ENCODE peak calls at places on chromosomes 16 and 17, in seven cellular contexts. One of them, this sample, is unnamed.

GRCh38 chr17:21263351-21263750 is 10.1 kb upstream of the NATD1 start:
- DNase-seq in fibroblast of mammary gland: peak
- DNase-seq in hepatocyte: no peak
- DNase-seq in fibroblast of villous mesenchyme: peak
- DNase-seq in AG04450: no peak
- DNase-seq in omental fat pad: no peak
- DNase-seq in thyroid gland: no peak
- DNase-seq in this sample: no peak

GRCh38 chr16:51440096-51440495 is 289.0 kb upstream of the SALL1 start:
- DNase-seq in AG04450: no peak
- DNase-seq in fibroblast of villous mesenchyme: no peak
- DNase-seq in fibroblast of mammary gland: no peak
- DNase-seq in hepatocyte: no peak
- DNase-seq in thyroid gland: no peak
- DNase-seq in omental fat pad: no peak
- DNase-seq in this sample: no peak

GRCh38 chr16:81467815-81468214 is 23.2 kb downstream of the CMIP start:
- DNase-seq in fibroblast of villous mesenchyme: no peak
- DNase-seq in fibroblast of mammary gland: no peak
- DNase-seq in thyroid gland: no peak
- DNase-seq in omental fat pad: no peak
- DNase-seq in AG04450: no peak
- DNase-seq in hepatocyte: no peak
- DNase-seq in this sample: no peak

GRCh38 chr17:1147664-1148063 is 32.1 kb downstream of the ABR start:
- DNase-seq in fibroblast of mammary gland: peak
- DNase-seq in fibroblast of villous mesenchyme: peak
- DNase-seq in omental fat pad: no peak
- DNase-seq in AG04450: no peak
- DNase-seq in thyroid gland: peak
- DNase-seq in hepatocyte: peak
- DNase-seq in this sample: peak

GRCh38 chr17:3558603-3559269 is 1.1 kb upstream of the TRPV3 start:
- DNase-seq in thyroid gland: no peak
- DNase-seq in fibroblast of villous mesenchyme: peak
- DNase-seq in hepatocyte: no peak
- DNase-seq in fibroblast of mammary gland: peak
- DNase-seq in omental fat pad: no peak
- DNase-seq in AG04450: peak
- DNase-seq in this sample: no peak

GRCh38 chr17:71188811-71189492 is 931.9 kb upstream of the SOX9 start:
- DNase-seq in AG04450: peak
- DNase-seq in fibroblast of mammary gland: peak
- DNase-seq in omental fat pad: no peak
- DNase-seq in hepatocyte: no peak
- DNase-seq in thyroid gland: no peak
- DNase-seq in fibroblast of villous mesenchyme: peak
- DNase-seq in this sample: no peak

GRCh38 chr16:50298591-50299507 is 32.5 kb downstream of the ADCY7 start:
- DNase-seq in thyroid gland: peak
- DNase-seq in omental fat pad: no peak
- DNase-seq in hepatocyte: no peak
- DNase-seq in fibroblast of mammary gland: no peak
- DNase-seq in fibroblast of villous mesenchyme: no peak
- DNase-seq in AG04450: no peak
- DNase-seq in this sample: no peak

GRCh38 chr17:28727727-28728363 is 743 bp upstream of the NEK8 start:
- DNase-seq in fibroblast of mammary gland: no peak
- DNase-seq in fibroblast of villous mesenchyme: peak
- DNase-seq in AG04450: no peak
- DNase-seq in hepatocyte: peak
- DNase-seq in thyroid gland: peak
- DNase-seq in omental fat pad: peak
- DNase-seq in this sample: peak

GRCh38 chr16:58492066-58492465 is 7.9 kb upstream of the NDRG4 start:
- DNase-seq in hepatocyte: no peak
- DNase-seq in thyroid gland: no peak
- DNase-seq in omental fat pad: no peak
- DNase-seq in fibroblast of mammary gland: no peak
- DNase-seq in AG04450: no peak
- DNase-seq in fibroblast of villous mesenchyme: no peak
- DNase-seq in this sample: no peak

GRCh38 chr16:21708533-21709115 is 44.9 kb downstream of the OTOA start:
- DNase-seq in fibroblast of mammary gland: peak
- DNase-seq in omental fat pad: peak
- DNase-seq in fibroblast of villous mesenchyme: peak
- DNase-seq in AG04450: peak
- DNase-seq in thyroid gland: peak
- DNase-seq in hepatocyte: peak
- DNase-seq in this sample: peak

GRCh38 chr17:31579265-31579664 is 187.8 kb downstream of the RAB11FIP4 start:
- DNase-seq in fibroblast of villous mesenchyme: peak
- DNase-seq in omental fat pad: no peak
- DNase-seq in hepatocyte: no peak
- DNase-seq in fibroblast of mammary gland: peak
- DNase-seq in thyroid gland: peak
- DNase-seq in AG04450: no peak
- DNase-seq in this sample: no peak

DNA sequence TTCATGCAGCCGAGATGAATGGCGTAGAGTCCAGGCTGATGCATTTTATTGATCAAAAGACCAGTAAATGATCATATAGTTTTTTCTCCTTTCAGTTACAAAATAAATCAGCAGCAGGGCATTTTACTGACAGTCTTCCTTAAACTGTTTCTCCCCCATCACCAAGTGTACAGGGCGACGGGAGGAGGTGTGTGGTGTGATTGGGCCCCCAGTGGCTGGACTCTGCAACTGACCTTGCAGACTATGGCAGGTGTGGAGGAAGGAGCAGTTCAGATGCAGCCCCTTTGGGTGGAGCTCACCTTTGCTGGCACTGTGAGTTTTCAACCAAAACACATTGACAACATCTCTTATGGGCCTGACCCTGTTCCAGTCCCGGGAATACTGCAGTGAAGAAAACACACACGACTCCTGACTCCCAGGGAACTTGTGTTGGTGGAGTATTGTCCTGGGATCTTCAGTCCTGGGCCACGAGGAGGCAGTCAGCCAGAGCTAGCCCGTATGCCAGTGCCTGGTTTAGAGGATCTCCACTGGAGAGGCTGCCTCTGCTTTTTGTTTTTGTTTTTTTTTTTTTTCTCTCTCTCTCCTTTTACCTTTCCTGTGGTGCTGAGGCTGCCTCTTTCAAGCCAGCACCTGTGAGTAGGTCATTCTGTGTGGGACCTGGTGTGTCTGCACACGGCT is 29.8 kb downstream of the KIAA0513 start:
- DNase-seq in fibroblast of mammary gland: no peak
- DNase-seq in fibroblast of villous mesenchyme: no peak
- DNase-seq in AG04450: no peak
- DNase-seq in hepatocyte: peak
- DNase-seq in thyroid gland: peak
- DNase-seq in omental fat pad: no peak
- DNase-seq in this sample: no peak
- TF ChIP-seq CTCF in fibroblast of mammary gland: no peak
- TF ChIP-seq CTCF in fibroblast of villous mesenchyme: peak
- TF ChIP-seq CTCF in AG04450: peak
- TF ChIP-seq CTCF in hepatocyte: peak
- TF ChIP-seq CTCF in thyroid gland: no peak
- TF ChIP-seq CTCF in omental fat pad: no peak
- TF ChIP-seq CTCF in this sample: no peak

GRCh38 chr16:28090646-28091377 is 27.3 kb upstream of the GSG1L start:
- DNase-seq in fibroblast of mammary gland: peak
- DNase-seq in hepatocyte: no peak
- DNase-seq in thyroid gland: no peak
- DNase-seq in AG04450: no peak
- DNase-seq in omental fat pad: no peak
- DNase-seq in fibroblast of villous mesenchyme: no peak
- DNase-seq in this sample: no peak
- TF ChIP-seq CTCF in fibroblast of mammary gland: peak
- TF ChIP-seq CTCF in hepatocyte: no peak
- TF ChIP-seq CTCF in thyroid gland: no peak
- TF ChIP-seq CTCF in AG04450: peak
- TF ChIP-seq CTCF in omental fat pad: no peak
- TF ChIP-seq CTCF in fibroblast of villous mesenchyme: peak
- TF ChIP-seq CTCF in this sample: no peak

GRCh38 chr17:53628011-53628410 is 194.7 kb upstream of the KIF2B start:
- DNase-seq in omental fat pad: no peak
- DNase-seq in AG04450: no peak
- DNase-seq in fibroblast of mammary gland: peak
- DNase-seq in fibroblast of villous mesenchyme: no peak
- DNase-seq in hepatocyte: no peak
- DNase-seq in thyroid gland: no peak
- DNase-seq in this sample: no peak

GRCh38 chr17:53631486-53631885 is 191.2 kb upstream of the KIF2B start:
- DNase-seq in AG04450: no peak
- DNase-seq in omental fat pad: no peak
- DNase-seq in fibroblast of villous mesenchyme: no peak
- DNase-seq in hepatocyte: no peak
- DNase-seq in fibroblast of mammary gland: no peak
- DNase-seq in thyroid gland: no peak
- DNase-seq in this sample: no peak

GRCh38 chr17:53630115-53630514 is 192.6 kb upstream of the KIF2B start:
- DNase-seq in AG04450: no peak
- DNase-seq in omental fat pad: no peak
- DNase-seq in fibroblast of villous mesenchyme: no peak
- DNase-seq in fibroblast of mammary gland: no peak
- DNase-seq in hepatocyte: no peak
- DNase-seq in thyroid gland: no peak
- DNase-seq in this sample: no peak

GRCh38 chr17:53629188-53629587 is 193.5 kb upstream of the KIF2B start:
- DNase-seq in omental fat pad: no peak
- DNase-seq in hepatocyte: no peak
- DNase-seq in fibroblast of villous mesenchyme: no peak
- DNase-seq in AG04450: no peak
- DNase-seq in fibroblast of mammary gland: no peak
- DNase-seq in thyroid gland: no peak
- DNase-seq in this sample: no peak

GRCh38 chr17:53630638-53631037 is 192.1 kb upstream of the KIF2B start:
- DNase-seq in omental fat pad: no peak
- DNase-seq in hepatocyte: no peak
- DNase-seq in fibroblast of mammary gland: no peak
- DNase-seq in AG04450: no peak
- DNase-seq in fibroblast of villous mesenchyme: no peak
- DNase-seq in thyroid gland: no peak
- DNase-seq in this sample: no peak
- TF ChIP-seq CTCF in omental fat pad: no peak
- TF ChIP-seq CTCF in hepatocyte: no peak
- TF ChIP-seq CTCF in fibroblast of mammary gland: no peak
- TF ChIP-seq CTCF in AG04450: no peak
- TF ChIP-seq CTCF in fibroblast of villous mesenchyme: no peak
- TF ChIP-seq CTCF in thyroid gland: no peak
- TF ChIP-seq CTCF in this sample: no peak

GRCh38 chr17:36609498-36609862 is 8.1 kb downstream of the MRM1 start:
- DNase-seq in thyroid gland: no peak
- DNase-seq in fibroblast of mammary gland: no peak
- DNase-seq in fibroblast of villous mesenchyme: no peak
- DNase-seq in omental fat pad: no peak
- DNase-seq in hepatocyte: no peak
- DNase-seq in AG04450: no peak
- DNase-seq in this sample: no peak
- TF ChIP-seq CTCF in thyroid gland: no peak
- TF ChIP-seq CTCF in fibroblast of mammary gland: no peak
- TF ChIP-seq CTCF in fibroblast of villous mesenchyme: no peak
- TF ChIP-seq CTCF in omental fat pad: no peak
- TF ChIP-seq CTCF in hepatocyte: no peak
- TF ChIP-seq CTCF in AG04450: no peak
- TF ChIP-seq CTCF in this sample: no peak

GRCh38 chr16:73036074-73036826 is 11.7 kb downstream of the ZFHX3 start:
- DNase-seq in fibroblast of mammary gland: no peak
- DNase-seq in fibroblast of villous mesenchyme: no peak
- DNase-seq in AG04450: no peak
- DNase-seq in thyroid gland: peak
- DNase-seq in hepatocyte: no peak
- DNase-seq in omental fat pad: no peak
- DNase-seq in this sample: no peak
- TF ChIP-seq CTCF in fibroblast of mammary gland: no peak
- TF ChIP-seq CTCF in fibroblast of villous mesenchyme: no peak
- TF ChIP-seq CTCF in AG04450: no peak
- TF ChIP-seq CTCF in thyroid gland: no peak
- TF ChIP-seq CTCF in hepatocyte: peak
- TF ChIP-seq CTCF in omental fat pad: no peak
- TF ChIP-seq CTCF in this sample: no peak

DNA sequence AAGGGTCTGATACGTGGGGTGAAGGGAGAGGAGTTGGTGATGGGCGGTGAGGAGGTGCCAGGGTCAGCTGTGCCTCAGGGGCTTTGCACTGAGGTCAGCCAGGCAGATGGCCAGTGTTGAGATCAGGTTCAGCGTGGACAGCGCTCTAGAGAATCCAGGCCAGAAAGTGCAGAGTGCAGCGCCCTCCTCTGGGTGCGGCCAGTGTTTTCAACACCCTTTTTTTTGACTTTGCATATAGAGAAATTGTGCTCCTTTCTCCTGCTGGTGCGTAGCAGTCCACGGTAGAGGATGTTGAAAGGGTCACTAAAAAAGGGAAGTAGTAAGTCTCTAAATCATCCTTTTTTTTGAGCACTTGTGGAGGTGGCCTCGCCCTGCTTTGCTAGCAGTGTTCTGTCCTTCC is 53.9 kb downstream of the BANP start:
- DNase-seq in fibroblast of villous mesenchyme: no peak
- DNase-seq in hepatocyte: no peak
- DNase-seq in fibroblast of mammary gland: peak
- DNase-seq in AG04450: no peak
- DNase-seq in thyroid gland: no peak
- DNase-seq in omental fat pad: no peak
- DNase-seq in this sample: no peak
- TF ChIP-seq CTCF in fibroblast of villous mesenchyme: peak
- TF ChIP-seq CTCF in hepatocyte: no peak
- TF ChIP-seq CTCF in fibroblast of mammary gland: peak
- TF ChIP-seq CTCF in AG04450: peak
- TF ChIP-seq CTCF in thyroid gland: no peak
- TF ChIP-seq CTCF in omental fat pad: no peak
- TF ChIP-seq CTCF in this sample: no peak

GRCh38 chr17:56723471-56723870 is 110.2 kb downstream of the C17orf67 start:
- DNase-seq in fibroblast of mammary gland: no peak
- DNase-seq in omental fat pad: no peak
- DNase-seq in hepatocyte: no peak
- DNase-seq in fibroblast of villous mesenchyme: no peak
- DNase-seq in thyroid gland: no peak
- DNase-seq in AG04450: no peak
- DNase-seq in this sample: no peak

GRCh38 chr17:56715613-56716357 is 117.9 kb downstream of the C17orf67 start:
- DNase-seq in fibroblast of villous mesenchyme: peak
- DNase-seq in omental fat pad: peak
- DNase-seq in fibroblast of mammary gland: peak
- DNase-seq in AG04450: peak
- DNase-seq in thyroid gland: peak
- DNase-seq in hepatocyte: peak
- DNase-seq in this sample: peak

GRCh38 chr17:56718515-56718914 is 115.2 kb downstream of the C17orf67 start:
- DNase-seq in fibroblast of mammary gland: no peak
- DNase-seq in omental fat pad: no peak
- DNase-seq in thyroid gland: no peak
- DNase-seq in AG04450: no peak
- DNase-seq in fibroblast of villous mesenchyme: no peak
- DNase-seq in hepatocyte: no peak
- DNase-seq in this sample: no peak

GRCh38 chr17:56717471-56717870 is 116.2 kb downstream of the C17orf67 start:
- DNase-seq in omental fat pad: no peak
- DNase-seq in thyroid gland: no peak
- DNase-seq in AG04450: no peak
- DNase-seq in fibroblast of mammary gland: peak
- DNase-seq in fibroblast of villous mesenchyme: no peak
- DNase-seq in hepatocyte: no peak
- DNase-seq in this sample: no peak
- TF ChIP-seq CTCF in omental fat pad: no peak
- TF ChIP-seq CTCF in thyroid gland: no peak
- TF ChIP-seq CTCF in AG04450: no peak
- TF ChIP-seq CTCF in fibroblast of mammary gland: no peak
- TF ChIP-seq CTCF in fibroblast of villous mesenchyme: no peak
- TF ChIP-seq CTCF in hepatocyte: no peak
- TF ChIP-seq CTCF in this sample: no peak

GRCh38 chr17:48181653-48182052 is 74.1 kb downstream of the SNX11 start:
- DNase-seq in omental fat pad: no peak
- DNase-seq in thyroid gland: no peak
- DNase-seq in hepatocyte: peak
- DNase-seq in AG04450: no peak
- DNase-seq in fibroblast of mammary gland: peak
- DNase-seq in fibroblast of villous mesenchyme: peak
- DNase-seq in this sample: no peak
- TF ChIP-seq CTCF in omental fat pad: no peak
- TF ChIP-seq CTCF in thyroid gland: no peak
- TF ChIP-seq CTCF in hepatocyte: peak
- TF ChIP-seq CTCF in AG04450: peak
- TF ChIP-seq CTCF in fibroblast of mammary gland: peak
- TF ChIP-seq CTCF in fibroblast of villous mesenchyme: peak
- TF ChIP-seq CTCF in this sample: no peak

This sample was measured in mesothelial cell of epicardium.